ENCODE peak calls at places on chromosomes 11 and 22, in four cellular contexts. C, E, P and L are unnamed samples.

GRCh38 chr11:102361100-102362021 is 14.3 kb downstream of the BIRC2 start:
- DNase-seq in C (no peak), P (no peak), E (no peak), L (no peak)

GRCh38 chr11:9210922-9211320 is 54.2 kb downstream of the DENND5A start:
- DNase-seq in C (no peak), P (no peak), E (no peak), L (peak; percentile 89)

GRCh38 chr11:68843703-68844312 is 2.1 kb upstream of the CPT1A start:
- DNase-seq in C (peak; percentile 57), E (peak; percentile 84), P (peak; percentile 93), L (peak; percentile 66)

GRCh38 chr11:73981051-73981805 is 1.4 kb downstream of the UCP2 start:
- DNase-seq in C (no peak), E (no peak), P (no peak), L (no peak)

GRCh38 chr22:43883012-43883661 is 8.7 kb downstream of the PNPLA5 start:
- DNase-seq in E (peak; percentile 78), C (peak; percentile 90), P (peak; percentile 88), L (peak; percentile 72)

GRCh38 chr22:50641696-50642607 is 14.0 kb upstream of the ARSA start:
- DNase-seq in P (peak; percentile 91), C (peak; percentile 82), E (peak; percentile 71), L (no peak)

GRCh38 chr11:113014262-113014661 is 53.0 kb downstream of the NCAM1 start:
- DNase-seq in C (no peak), E (peak; percentile 64), P (no peak), L (no peak)

GRCh38 chr11:72589802-72590761 is 84.1 kb downstream of the PDE2A start:
- DNase-seq in C (peak; percentile 83), E (peak; percentile 71), P (peak; percentile 90), L (no peak)

GRCh38 chr11:7977251-7977917 is 9.8 kb upstream of the EIF3F start:
- DNase-seq in E (no peak), C (no peak), P (no peak), L (peak; percentile 65)

GRCh38 chr11:57679396-57679795 is 11.5 kb downstream of the ZDHHC5 start:
- DNase-seq in P (no peak), C (no peak), E (no peak), L (peak; percentile 82)

GRCh38 chr11:27427183-27427980 is 45.2 kb downstream of the LGR4 start:
- DNase-seq in E (no peak), P (no peak), C (no peak), L (no peak)

GRCh38 chr11:2462986-2463765 is 18.4 kb downstream of the KCNQ1 start:
- DNase-seq in P (peak; percentile 25), E (no peak), C (no peak), L (no peak)

GRCh38 chr11:100876826-100877545 is 189.9 kb downstream of the ARHGAP42 start:
- DNase-seq in E (peak; percentile 27), P (no peak), C (no peak), L (peak; percentile 82)

GRCh38 chr22:46579751-46580449 is 40.3 kb upstream of the GRAMD4 start:
- DNase-seq in E (peak; percentile 8), C (no peak), P (peak; percentile 22), L (no peak)

GRCh38 chr11:48107188-48107704 is 109.4 kb upstream of the OR4B1 start:
- DNase-seq in E (no peak), P (no peak), C (no peak), L (peak; percentile 57)

GRCh38 chr22:20779014-20779812 is 5.3 kb downstream of the SERPIND1 start:
- DNase-seq in P (no peak), E (no peak), C (no peak), L (no peak)

GRCh38 chr11:45264839-45265515 is 21.2 kb downstream of the SYT13 start:
- DNase-seq in C (no peak), E (peak; percentile 57), P (no peak), L (peak; percentile 85)

GRCh38 chr11:125389339-125390166 is 106.5 kb downstream of the FEZ1 start:
- DNase-seq in P (no peak), C (no peak), E (no peak), L (no peak)

GRCh38 chr11:36251716-36252307 is 37.4 kb downstream of the COMMD9 start:
- DNase-seq in P (no peak), C (peak; percentile 18), E (no peak), L (no peak)
- TF ChIP-seq CTCF in P (no peak), C (no peak), E (no peak), L (no peak)

GRCh38 chr11:1276866-1277615 is 32.4 kb downstream of the TOLLIP start:
- DNase-seq in E (no peak), C (no peak), P (no peak), L (no peak)
- H4K20me1 ChIP-seq in E (no peaks in the 10 kb centered on the region), C (no peaks in the 10 kb centered on the region), P (no peaks in the 10 kb centered on the region), L (no peaks in the 10 kb centered on the region)

GRCh38 chr11:65377777-65378176 is 4.7 kb downstream of the SLC25A45 start:
- DNase-seq in P (no peak), E (no peak), C (no peak), L (no peak)
- TF ChIP-seq CTCF in P (peak; percentile 45), E (no peak), C (no peak), L (no peak)

GRCh38 chr22:21816787-21817496 is 50.5 kb downstream of the MAPK1 start:
- DNase-seq in C (no peak), P (no peak), E (peak; percentile 36), L (peak; percentile 90)

GRCh38 chr22:21818487-21819182 is 48.8 kb downstream of the MAPK1 start:
- DNase-seq in P (peak; percentile 34), E (no peak), C (no peak), L (no peak)

GRCh38 chr22:21815958-21816357 is 51.5 kb downstream of the MAPK1 start:
- DNase-seq in P (no peak), C (no peak), E (no peak), L (no peak)

GRCh38 chr22:21816472-21816786 is 51.0 kb downstream of the MAPK1 start:
- DNase-seq in E (no peak), P (no peak), C (no peak), L (no peak)

DNA sequence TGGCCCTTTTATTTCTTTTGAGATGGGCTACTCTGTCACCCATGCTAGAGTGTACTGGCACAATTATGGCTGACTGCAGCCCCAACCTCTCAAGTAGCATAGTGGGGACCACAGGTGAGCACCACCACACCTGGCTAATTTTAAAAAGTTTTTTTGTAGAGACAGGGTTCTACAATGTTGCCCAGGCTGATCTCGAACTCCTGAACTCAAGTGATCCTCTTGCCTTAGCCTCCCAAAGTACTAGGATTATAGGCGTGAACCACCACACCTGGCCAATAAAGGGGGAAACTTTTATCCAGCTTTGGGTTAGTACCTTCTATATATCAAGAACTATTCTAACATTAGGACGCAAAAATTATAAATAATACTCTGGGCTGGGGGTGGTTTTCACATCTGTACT is 52.1 kb downstream of the MAPK1 start:
- DNase-seq in P (no peak), E (no peak), C (no peak), L (no peak)
- H4K20me1 ChIP-seq in P (no peaks in the 10 kb centered on the region), E (peaks cover 60% of the 10 kb centered on the region), C (peaks cover 52% of the 10 kb centered on the region), L (no peaks in the 10 kb centered on the region)

GRCh38 chr22:28950567-28951411 is 67.4 kb downstream of the ZNRF3 start:
- DNase-seq in P (no peak), C (no peak), E (no peak), L (no peak)

GRCh38 chr22:28952857-28953256 is 69.5 kb downstream of the ZNRF3 start:
- DNase-seq in E (no peak), P (no peak), C (no peak), L (no peak)

GRCh38 chr22:28951530-28951929 is 68.2 kb downstream of the ZNRF3 start:
- DNase-seq in C (no peak), P (no peak), E (no peak), L (no peak)

GRCh38 chr22:28953399-28953798 is 70.0 kb downstream of the ZNRF3 start:
- DNase-seq in P (no peak), E (no peak), C (no peak), L (no peak)

GRCh38 chr22:28951969-28952521 is 68.7 kb downstream of the ZNRF3 start:
- DNase-seq in C (peak; percentile 59), E (peak; percentile 57), P (no peak), L (no peak)
- TF ChIP-seq CTCF in C (peak; percentile 33), E (peak; percentile 49), P (peak; percentile 39), L (no peak)

DNA sequence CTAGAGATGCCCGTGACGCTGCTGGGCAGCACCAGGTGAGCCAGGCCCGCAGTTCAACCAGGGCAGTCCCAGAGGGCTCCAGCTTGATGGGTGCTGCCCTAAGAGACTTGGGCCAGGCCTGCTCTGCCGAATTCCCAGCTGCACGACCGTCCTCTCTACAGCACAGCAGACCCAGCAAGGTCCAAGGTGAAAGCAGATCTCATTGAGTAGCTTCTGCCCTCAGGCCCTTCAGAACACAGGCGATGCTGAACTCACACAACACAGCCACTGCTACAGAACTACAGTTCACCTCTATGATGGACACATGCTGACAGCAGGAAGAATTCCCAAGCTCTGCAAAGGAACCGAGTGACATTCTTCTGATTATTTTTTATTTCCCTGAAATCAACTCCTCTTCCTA is 81.6 kb downstream of the MICAL3 start:
- DNase-seq in C (no peak), P (no peak), E (no peak), L (no peak)
- H4K20me1 ChIP-seq in C (peaks cover 87% of the 10 kb centered on the region), P (no peaks in the 10 kb centered on the region), E (peaks cover 35% of the 10 kb centered on the region), L (no peaks in the 10 kb centered on the region)

GRCh38 chr11:76236092-76237026 is 30.1 kb upstream of the WNT11 start:
- DNase-seq in E (peak; percentile 80), C (peak; percentile 93), P (peak; percentile 84), L (peak; percentile 66)

GRCh38 chr11:76237041-76237649 is 30.8 kb upstream of the WNT11 start:
- DNase-seq in P (no peak), C (no peak), E (no peak), L (no peak)

GRCh38 chr11:76239483-76240142 is 33.3 kb upstream of the WNT11 start:
- DNase-seq in P (no peak), E (no peak), C (no peak), L (no peak)

GRCh38 chr11:76238551-76238950 is 32.2 kb upstream of the WNT11 start:
- DNase-seq in E (no peak), P (no peak), C (no peak), L (no peak)

DNA sequence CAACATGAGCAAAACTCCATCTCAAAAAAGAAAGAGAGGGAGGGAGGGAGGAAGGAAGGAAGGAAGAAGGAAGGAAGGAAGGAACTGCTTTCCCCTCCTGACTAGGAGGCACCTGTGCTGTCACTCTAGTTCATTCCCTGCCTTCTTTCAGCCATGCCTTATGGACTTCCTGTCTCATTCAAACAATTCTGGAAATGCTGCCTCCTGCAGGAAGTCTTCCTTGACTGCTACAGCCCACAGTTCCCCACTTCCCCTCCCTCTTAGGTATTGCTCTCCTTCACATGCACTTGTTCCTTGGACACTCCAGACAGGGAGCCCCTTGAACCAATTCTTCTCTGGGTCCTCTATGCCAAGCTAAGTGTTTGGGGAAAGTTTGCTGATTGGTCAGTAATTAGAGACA is 31.6 kb upstream of the WNT11 start:
- DNase-seq in C (peak; percentile 48), P (peak; percentile 73), E (peak; percentile 37), L (no peak)
- TF ChIP-seq CTCF in C (peak; percentile 23), P (peak; percentile 57), E (no peak), L (no peak)